ENCODE peak calls at places on chromosome 9, in four cellular contexts. H, V, W and S are unnamed samples.

GRCh38 chr9:78620764-78621163 is 323.8 kb downstream of the PSAT1 start:
- DNase-seq in H (no peak), W (no peak), V (no peak), S (no peak)

GRCh38 chr9:78958887-78959286 is 612.9 kb upstream of the TLE4 start:
- DNase-seq in W (no peak), V (no peak), H (no peak), S (no peak)

GRCh38 chr9:38182321-38182720 is 113.3 kb upstream of the SHB start:
- DNase-seq in H (no peak), W (no peak), V (no peak), S (no peak)

GRCh38 chr9:69740872-69741505 is 18.8 kb downstream of the PTAR1 start:
- DNase-seq in W (no peak), V (no peak), H (no peak), S (no peak)

GRCh38 chr9:38437193-38437823 is 13.1 kb upstream of the IGFBPL1 start:
- DNase-seq in W (peak; percentile 84), H (peak; percentile 64), V (no peak), S (no peak)

GRCh38 chr9:96158147-96158546 is 143.8 kb downstream of the HSD17B3 start:
- DNase-seq in H (no peak), V (no peak), W (no peak), S (no peak)

GRCh38 chr9:111056554-111056953 is 18.3 kb upstream of the LPAR1 start:
- DNase-seq in H (no peak), W (no peak), V (no peak), S (no peak)

GRCh38 chr9:8750639-8751041 is 951.1 kb upstream of the DMAC1 start:
- DNase-seq in W (no peak), V (no peak), H (no peak), S (no peak)

GRCh38 chr9:31394040-31394473 is 990.4 kb upstream of the ACO1 start:
- DNase-seq in H (no peak), W (no peak), V (no peak), S (no peak)

GRCh38 chr9:38334234-38334633 is 58.3 kb upstream of the ALDH1B1 start:
- DNase-seq in H (peak; percentile 25), V (no peak), W (no peak), S (no peak)

GRCh38 chr9:128550770-128551651 is 1.4 kb upstream of the SPTAN1 start:
- DNase-seq in H (no peak), W (no peak), V (no peak), S (no peak)

GRCh38 chr9:92592946-92593860 is 57.4 kb upstream of the ECM2 start:
- DNase-seq in V (no peak), H (no peak), W (no peak), S (no peak)

GRCh38 chr9:125151730-125152129 is 8.4 kb upstream of the SCAI start:
- DNase-seq in H (no peak), V (no peak), W (no peak), S (no peak)

GRCh38 chr9:113221800-113222481 is 597 bp downstream of the SLC31A1 start:
- DNase-seq in V (no peak), W (no peak), H (peak; percentile 23), S (no peak)

GRCh38 chr9:113495555-113495954 is 32.0 kb downstream of the RGS3 start:
- DNase-seq in W (no peak), H (no peak), V (no peak), S (no peak)

GRCh38 chr9:135098400-135099105 is 11.1 kb downstream of the OLFM1 start:
- DNase-seq in H (no peak), W (no peak), V (peak; percentile 72), S (no peak)

GRCh38 chr9:100595391-100596199 is 17.7 kb downstream of the CAVIN4 start:
- DNase-seq in V (no peak), W (peak; percentile 22), H (peak; percentile 42), S (no peak)

GRCh38 chr9:16360247-16360646 is 510.2 kb downstream of the BNC2 start:
- DNase-seq in H (no peak), V (no peak), W (no peak), S (no peak)

GRCh38 chr9:88953401-88954029 is 37.8 kb upstream of the S1PR3 start:
- DNase-seq in V (no peak), W (no peak), H (no peak), S (no peak)

GRCh38 chr9:83441390-83441789 is 96.8 kb downstream of the FRMD3 start:
- DNase-seq in W (no peak), H (no peak), V (no peak), S (no peak)

GRCh38 chr9:37034320-37034937 is 361 bp upstream of the PAX5 start:
- DNase-seq in V (peak; percentile 90), H (no peak), W (peak; percentile 36), S (no peak)

GRCh38 chr9:120545691-120546565 is 34.0 kb downstream of the CDK5RAP2 start:
- DNase-seq in H (no peak), V (no peak), W (no peak), S (no peak)

GRCh38 chr9:85741112-85741874 is 461 bp downstream of the AGTPBP1 start:
- DNase-seq in V (peak; percentile 89), W (peak; percentile 28), H (peak; percentile 28), S (peak; percentile 37)

GRCh38 chr9:113631811-113632665 is 168.5 kb downstream of the RGS3 start:
- DNase-seq in W (no peak), V (no peak), H (no peak), S (no peak)

GRCh38 chr9:72441296-72442211 is 76.5 kb upstream of the ZFAND5 start:
- DNase-seq in H (no peak), W (no peak), V (no peak), S (no peak)

GRCh38 chr9:137068539-137069507 is 1.5 kb downstream of the SAPCD2 start:
- DNase-seq in H (no peak), V (peak; percentile 46), W (no peak), S (no peak)

GRCh38 chr9:137070201-137070905 is at the start of gene SAPCD2:
- DNase-seq in H (peak; percentile 86), V (peak; percentile 95), W (peak; percentile 85), S (peak; percentile 91)

GRCh38 chr9:137069508-137070071 is 767 bp downstream of the SAPCD2 start:
- DNase-seq in V (no peak), H (no peak), W (no peak), S (no peak)

GRCh38 chr9:137070906-137071275 is 534 bp upstream of the SAPCD2 start:
- DNase-seq in V (no peak), W (no peak), H (no peak), S (peak; percentile 39)

DNA sequence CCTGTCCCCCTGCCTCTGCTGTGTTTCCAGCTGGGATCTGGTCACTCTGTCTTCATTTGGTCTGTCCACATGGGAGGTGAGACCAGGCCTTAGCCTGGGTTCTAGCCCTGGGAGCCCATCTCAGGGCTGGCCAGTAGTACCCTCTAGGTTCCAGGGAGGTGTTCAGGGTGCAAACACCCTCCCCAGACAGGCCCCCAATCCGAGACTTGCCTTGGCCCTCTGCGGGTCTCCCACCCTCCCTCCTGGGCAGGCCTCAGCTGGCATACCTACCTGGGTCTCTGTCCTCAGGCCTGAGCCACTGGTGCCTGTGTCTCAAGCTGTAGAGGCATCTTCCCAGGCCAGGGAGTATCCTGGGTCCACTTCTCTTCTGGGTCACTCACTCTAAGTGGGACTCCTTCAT is 925 bp upstream of the SAPCD2 start:
- DNase-seq in V (peak; percentile 12), H (no peak), W (no peak), S (no peak)
- TF ChIP-seq POLR2A in V (no peak), H (no peak), W (no peak), S (no peak)

DNA sequence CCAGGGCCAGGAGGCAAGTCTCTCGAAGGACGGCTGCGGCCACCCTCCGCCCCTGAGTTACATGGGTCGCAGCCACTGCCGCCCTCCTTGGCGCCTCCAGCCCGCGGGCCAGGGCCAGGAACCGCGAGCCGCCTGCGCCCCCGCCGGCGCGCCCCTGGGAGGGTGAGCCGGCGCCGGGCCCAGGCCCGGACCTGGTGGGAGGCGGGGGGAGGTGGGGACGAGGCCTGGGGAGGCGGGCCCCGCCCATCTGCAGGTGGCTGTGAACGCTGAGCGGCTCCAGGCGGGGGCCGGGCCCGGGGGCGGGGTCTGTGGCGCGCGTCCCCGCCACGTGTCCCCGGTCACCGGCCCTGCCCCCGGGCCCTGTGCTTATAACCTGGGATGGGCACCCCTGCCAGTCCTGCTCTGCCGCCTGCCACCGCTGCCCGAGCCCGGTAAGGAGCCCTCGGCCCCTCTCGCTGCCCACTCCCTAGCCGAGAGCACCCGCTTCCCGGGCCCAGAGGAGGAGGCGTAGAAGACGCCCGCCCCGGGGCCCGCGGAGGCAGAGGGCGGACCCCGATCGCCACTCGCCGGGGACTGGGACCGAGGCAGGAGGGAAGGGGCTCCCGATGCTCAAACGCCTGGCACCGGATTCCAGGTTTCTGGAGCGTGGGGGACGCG is at the start of gene ASS1:
- DNase-seq in H (peak; percentile 68), V (peak; percentile 95), W (peak; percentile 73), S (no peak)
- TF ChIP-seq POLR2A in H (no peak), V (peak; percentile 67), W (peak; percentile 79), S (no peak)

GRCh38 chr9:122144836-122145235 is 14.7 kb downstream of the NDUFA8 start:
- DNase-seq in W (no peak), H (no peak), V (no peak), S (no peak)

GRCh38 chr9:122143296-122143695 is 16.3 kb downstream of the NDUFA8 start:
- DNase-seq in V (no peak), H (no peak), W (no peak), S (no peak)

GRCh38 chr9:122141671-122142070 is 17.9 kb downstream of the NDUFA8 start:
- DNase-seq in V (no peak), W (no peak), H (no peak), S (no peak)

GRCh38 chr9:122144006-122144405 is 15.6 kb downstream of the NDUFA8 start:
- DNase-seq in V (no peak), H (no peak), W (no peak), S (no peak)

DNA sequence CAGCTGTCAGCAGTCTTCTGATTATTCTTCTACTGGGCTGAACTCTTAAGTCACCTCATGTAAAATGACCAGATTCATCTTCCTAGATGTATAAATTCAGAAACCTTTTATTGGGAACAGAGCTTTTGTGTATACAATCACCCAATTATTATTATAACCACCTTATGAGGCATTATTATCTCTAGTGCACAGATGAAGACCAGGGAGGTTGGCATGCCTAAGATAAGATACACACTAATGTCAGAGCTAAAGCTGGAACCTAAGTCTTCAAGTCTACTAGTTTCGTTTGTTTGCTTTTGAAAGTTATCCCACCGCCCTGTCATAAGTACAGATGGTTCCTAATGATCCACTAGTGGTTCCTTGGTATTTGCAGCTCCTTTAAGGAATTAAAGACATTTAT is 14.1 kb downstream of the NDUFA8 start:
- DNase-seq in W (no peak), V (no peak), H (no peak), S (no peak)
- TF ChIP-seq POLR2A in W (no peak), V (no peak), H (no peak), S (no peak)

GRCh38 chr9:20622330-20623020 is at the start of gene MLLT3:
- DNase-seq in H (peak; percentile 96), W (peak; percentile 95), V (peak; percentile 99), S (peak; percentile 81)
- TF ChIP-seq POLR2A in H (peak; percentile 27), W (peak; percentile 76), V (peak; percentile 78), S (peak; percentile 51)